ENCODE peak calls at places on chromosomes 12 and 14, in ten cellular contexts. H, T, Z, L, U, F, M, I, S and P are unnamed samples.
A peak's percentile ranks its signal among the peaks of the same experiment; 100 is the strongest.

GRCh38 chr12:22971771-22972191 is 346.8 kb downstream of the ETNK1 start:
- DNase-seq in H (no peak), T (no peak), Z (no peak), L (no peak), U (no peak), F (no peak), M (no peak), I (no peak), S (no peak), P (no peak)

GRCh38 chr14:69325646-69326265 is 65.8 kb downstream of the GALNT16 start:
- DNase-seq in H (no peak), T (no peak), Z (no peak), L (no peak), U (no peak), F (no peak), M (no peak), I (no peak), S (no peak), P (no peak)

GRCh38 chr12:128266086-128266485 is 884 bp upstream of the TMEM132C start:
- DNase-seq in H (no peak), T (no peak), Z (no peak), L (no peak), U (no peak), F (no peak), M (no peak), I (no peak), S (no peak), P (no peak)

GRCh38 chr12:109517619-109518018 is 40.2 kb downstream of the UBE3B start:
- DNase-seq in H (no peak), T (no peak), Z (no peak), L (no peak), U (no peak), F (peak; percentile 82), M (no peak), I (no peak), S (no peak), P (no peak)

GRCh38 chr14:71414631-71415403 is 507.6 kb downstream of the PCNX1 start:
- DNase-seq in H (peak; percentile 57), T (peak; percentile 47), Z (no peak), L (no peak), U (no peak), F (no peak), M (no peak), I (no peak), S (no peak), P (no peak)

GRCh38 chr14:51442513-51443175 is 202.6 kb downstream of the TMX1 start:
- DNase-seq in H (peak; percentile 99), T (peak; percentile 97), Z (no peak), L (no peak), U (no peak), F (no peak), M (no peak), I (no peak), S (no peak), P (no peak)

GRCh38 chr14:30427846-30428245 is 131.1 kb upstream of the G2E3 start:
- DNase-seq in H (no peak), T (no peak), Z (no peak), L (no peak), U (no peak), F (no peak), M (no peak), I (no peak), S (no peak), P (no peak)

GRCh38 chr12:42985506-42985905 is 396.0 kb upstream of the PRICKLE1 start:
- DNase-seq in H (peak; percentile 79), T (no peak), Z (no peak), L (no peak), U (no peak), F (peak; percentile 16), M (no peak), I (no peak), S (no peak), P (no peak)

GRCh38 chr12:60197589-60197988 is 601.8 kb downstream of the SLC16A7 start:
- DNase-seq in H (peak; percentile 44), T (no peak), Z (no peak), L (no peak), U (no peak), F (no peak), M (no peak), I (no peak), S (no peak), P (no peak)

GRCh38 chr12:95385646-95386045 is 88.3 kb upstream of the METAP2 start:
- DNase-seq in H (peak; percentile 38), T (no peak), Z (no peak), L (no peak), U (no peak), F (no peak), M (no peak), I (no peak), S (no peak), P (no peak)

GRCh38 chr12:125276567-125276966 is 211.3 kb downstream of the AACS start:
- DNase-seq in H (no peak), T (no peak), Z (no peak), L (no peak), U (no peak), F (peak; percentile 13), M (no peak), I (no peak), S (no peak), P (no peak)

GRCh38 chr14:58298880-58299664 is 717 bp downstream of the ARID4A start:
- DNase-seq in H (no peak), T (no peak), Z (no peak), L (peak; percentile 30), U (peak; percentile 53), F (peak; percentile 23), M (no peak), I (peak; percentile 72), S (peak; percentile 53), P (peak; percentile 53)

GRCh38 chr12:89525824-89526770 is at the start of gene POC1B:
- DNase-seq in H (peak; percentile 86), T (peak; percentile 83), Z (peak; percentile 74), L (peak; percentile 80), U (peak; percentile 81), F (peak; percentile 90), M (peak; percentile 33), I (peak; percentile 92), S (peak; percentile 85), P (peak; percentile 79)

GRCh38 chr12:54054442-54055332 is 1.1 kb downstream of the HOXC4 start:
- DNase-seq in H (no peak), T (no peak), Z (no peak), L (no peak), U (no peak), F (no peak), M (no peak), I (no peak), S (no peak), P (no peak)

GRCh38 chr14:47490353-47490752 is 185.1 kb downstream of the MDGA2 start:
- DNase-seq in H (no peak), T (no peak), Z (no peak), L (no peak), U (no peak), F (no peak), M (no peak), I (no peak), S (no peak), P (no peak)

GRCh38 chr14:103343905-103344797 is 10.1 kb downstream of the EIF5 start:
- DNase-seq in H (no peak), T (no peak), Z (no peak), L (no peak), U (no peak), F (no peak), M (no peak), I (no peak), S (no peak), P (no peak)

GRCh38 chr14:68394113-68394718 is 398.7 kb downstream of the ZFP36L1 start:
- DNase-seq in H (peak; percentile 62), T (peak; percentile 28), Z (no peak), L (no peak), U (no peak), F (no peak), M (no peak), I (no peak), S (no peak), P (no peak)

GRCh38 chr12:122060069-122060468 is 18.5 kb upstream of the MLXIP start:
- DNase-seq in H (no peak), T (no peak), Z (no peak), L (no peak), U (no peak), F (peak; percentile 72), M (no peak), I (no peak), S (no peak), P (no peak)

GRCh38 chr12:107670999-107671643 is 14.5 kb upstream of the PWP1 start:
- DNase-seq in H (no peak), T (no peak), Z (peak; percentile 19), L (peak; percentile 37), U (no peak), F (peak; percentile 19), M (no peak), I (peak; percentile 63), S (peak; percentile 53), P (peak; percentile 37)

GRCh38 chr12:108414021-108414420 is 74.9 kb upstream of the CMKLR1 start:
- DNase-seq in H (no peak), T (no peak), Z (no peak), L (no peak), U (no peak), F (no peak), M (no peak), I (no peak), S (no peak), P (no peak)

GRCh38 chr14:67424539-67424938 is 12.6 kb upstream of the PLEK2 start:
- DNase-seq in H (no peak), T (no peak), Z (no peak), L (no peak), U (no peak), F (no peak), M (no peak), I (no peak), S (no peak), P (no peak)

GRCh38 chr14:104472536-104473243 is 106.9 kb upstream of the C14orf180 start:
- DNase-seq in H (no peak), T (no peak), Z (no peak), L (no peak), U (no peak), F (no peak), M (no peak), I (no peak), S (no peak), P (no peak)

GRCh38 chr12:116425256-116426193 is 133.7 kb upstream of the MAP1LC3B2 start:
- DNase-seq in H (no peak), T (no peak), Z (no peak), L (no peak), U (no peak), F (no peak), M (no peak), I (no peak), S (no peak), P (no peak)

GRCh38 chr12:29113101-29113500 is 36.0 kb upstream of the FAR2 start:
- DNase-seq in H (peak; percentile 64), T (no peak), Z (peak; percentile 41), L (no peak), U (no peak), F (no peak), M (no peak), I (no peak), S (no peak), P (no peak)

GRCh38 chr12:120234643-120235368 is 30.7 kb downstream of the PXN start:
- DNase-seq in H (peak; percentile 98), T (peak; percentile 96), Z (peak; percentile 61), L (peak; percentile 73), U (peak; percentile 88), F (peak; percentile 85), M (no peak), I (no peak), S (no peak), P (no peak)

GRCh38 chr12:6272300-6273208 is 37.9 kb upstream of the PLEKHG6 start:
- DNase-seq in H (peak; percentile 79), T (no peak), Z (peak; percentile 88), L (peak; percentile 40), U (peak; percentile 66), F (no peak), M (no peak), I (no peak), S (peak; percentile 26), P (no peak)

GRCh38 chr12:121579190-121579791 is 1.5 kb downstream of the KDM2B start:
- DNase-seq in H (no peak), T (no peak), Z (no peak), L (peak; percentile 41), U (peak; percentile 66), F (peak; percentile 35), M (no peak), I (peak; percentile 68), S (peak; percentile 57), P (peak; percentile 70)

GRCh38 chr14:48751293-48751692 is 834.9 kb downstream of the RPS29 start:
- DNase-seq in H (no peak), T (no peak), Z (no peak), L (no peak), U (no peak), F (no peak), M (no peak), I (no peak), S (no peak), P (no peak)